ENCODE peak calls at places on chromosomes 1 and 21, in six cellular contexts. U, L, T, D, H and X are unnamed samples.

GRCh38 chr1:224631471-224632105 is 15.5 kb downstream of the CNIH3 start:
- DNase-seq in U (peak), L (no peak), T (no peak), D (no peak), H (no peak), X (no peak)

GRCh38 chr1:212442408-212442807 is 9.7 kb downstream of the NENF start:
- DNase-seq in U (no peak), L (no peak), T (no peak), D (no peak), H (no peak), X (no peak)

GRCh38 chr1:59687081-59687480 is 127.7 kb upstream of the HOOK1 start:
- DNase-seq in U (no peak), L (no peak), T (no peak), D (no peak), H (no peak), X (no peak)

GRCh38 chr1:166840309-166841302 is 1.3 kb downstream of the POGK start:
- DNase-seq in U (peak), L (no peak), T (no peak), D (no peak), H (no peak), X (no peak)

GRCh38 chr21:34198232-34199120 is 125.1 kb downstream of the MRPS6 start:
- DNase-seq in U (no peak), L (peak), T (no peak), D (no peak), H (no peak), X (no peak)

GRCh38 chr1:207026177-207026576 is 6.4 kb downstream of the C1orf116 start:
- DNase-seq in U (no peak), L (no peak), T (no peak), D (no peak), H (no peak), X (no peak)

GRCh38 chr1:178973671-178974091 is 52.0 kb upstream of the FAM20B start:
- DNase-seq in U (no peak), L (no peak), T (no peak), D (no peak), H (no peak), X (no peak)

GRCh38 chr1:224759570-224760562 is 143.7 kb downstream of the CNIH3 start:
- DNase-seq in U (no peak), L (no peak), T (no peak), D (no peak), H (no peak), X (no peak)

GRCh38 chr1:59521456-59521855 is 224.6 kb downstream of the FGGY start:
- DNase-seq in U (no peak), L (no peak), T (no peak), D (no peak), H (no peak), X (no peak)

GRCh38 chr21:37146320-37147225 is 73.5 kb downstream of the TTC3 start:
- DNase-seq in U (peak), L (peak), T (no peak), D (no peak), H (no peak), X (no peak)

GRCh38 chr1:94999456-95000131 is 72.7 kb upstream of the CNN3 start:
- DNase-seq in U (no peak), L (no peak), T (no peak), D (no peak), H (no peak), X (no peak)

GRCh38 chr1:241706967-241707366 is 54.9 kb downstream of the WDR64 start:
- DNase-seq in U (no peak), L (no peak), T (no peak), D (peak), H (no peak), X (no peak)

GRCh38 chr1:998905-999796 is 746 bp downstream of the HES4 start:
- DNase-seq in U (no peak), L (peak), T (no peak), D (peak), H (peak), X (peak)

GRCh38 chr1:37793773-37794371 is at the start of gene MANEAL:
- DNase-seq in U (peak), L (peak), T (peak), D (peak), H (peak), X (peak)

GRCh38 chr1:25617626-25618432 is 1.2 kb downstream of the MAN1C1 start:
- DNase-seq in U (no peak), L (no peak), T (peak), D (no peak), H (peak), X (no peak)

GRCh38 chr1:11738783-11739182 is 2.8 kb downstream of the AGTRAP start:
- DNase-seq in U (no peak), L (no peak), T (no peak), D (no peak), H (no peak), X (no peak)

GRCh38 chr1:11740258-11741192 is 4.6 kb downstream of the AGTRAP start:
- DNase-seq in U (no peak), L (no peak), T (no peak), D (no peak), H (no peak), X (no peak)

GRCh38 chr1:11744287-11744686 is 8.4 kb downstream of the AGTRAP start:
- DNase-seq in U (no peak), L (no peak), T (no peak), D (no peak), H (no peak), X (no peak)

GRCh38 chr1:11741482-11741881 is 5.5 kb downstream of the AGTRAP start:
- DNase-seq in U (no peak), L (no peak), T (no peak), D (no peak), H (no peak), X (no peak)

GRCh38 chr1:11741919-11742598 is 6.1 kb downstream of the AGTRAP start:
- DNase-seq in U (no peak), L (no peak), T (no peak), D (no peak), H (no peak), X (no peak)
- TF ChIP-seq CTCF in U (no peak), L (no peak), T (no peak), D (no peak), H (no peak), X (no peak)

GRCh38 chr21:38794978-38795377 is 10.8 kb upstream of the ETS2 start:
- DNase-seq in U (no peak), L (no peak), T (no peak), D (no peak), H (peak), X (no peak)
- TF ChIP-seq CTCF in U (no peak), L (no peak), T (no peak), D (peak), H (no peak), X (no peak)

DNA sequence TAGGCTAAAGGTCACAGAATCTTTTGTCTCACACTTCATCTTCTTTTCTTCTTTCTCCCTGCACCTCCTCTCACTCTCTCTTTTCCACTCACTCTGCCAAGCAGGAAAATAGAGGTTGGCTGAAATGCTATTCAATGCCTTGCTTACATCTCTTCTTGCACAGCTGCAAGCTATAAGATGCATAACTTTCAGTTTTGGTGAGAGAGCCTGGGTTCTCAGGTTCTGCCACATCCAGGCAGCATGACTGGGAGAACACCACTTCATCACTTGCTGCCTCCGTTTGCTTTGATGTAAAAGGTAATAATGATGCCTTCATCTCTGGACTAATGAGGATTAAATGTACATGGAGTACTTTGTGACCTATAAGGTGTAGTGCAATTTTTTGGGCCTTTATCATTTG is 101.3 kb downstream of the LMX1A start:
- DNase-seq in U (no peak), L (no peak), T (no peak), D (no peak), H (no peak), X (no peak)
- TF ChIP-seq CTCF in U (no peak), L (no peak), T (no peak), D (no peak), H (no peak), X (no peak)

GRCh38 chr21:22288885-22289509 is 1290.8 kb downstream of the NCAM2 start:
- DNase-seq in U (no peak), L (no peak), T (no peak), D (no peak), H (no peak), X (no peak)
- TF ChIP-seq CTCF in U (no peak), L (no peak), T (no peak), D (no peak), H (no peak), X (no peak)

GRCh38 chr1:54764922-54765561 is 719 bp upstream of the PARS2 start:
- DNase-seq in U (no peak), L (no peak), T (no peak), D (no peak), H (no peak), X (no peak)

GRCh38 chr1:54766726-54767125 is 2.4 kb upstream of the PARS2 start:
- DNase-seq in U (no peak), L (no peak), T (no peak), D (no peak), H (no peak), X (no peak)

GRCh38 chr1:54767526-54767925 is 3.2 kb upstream of the PARS2 start:
- DNase-seq in U (no peak), L (no peak), T (no peak), D (no peak), H (no peak), X (no peak)

GRCh38 chr1:54764132-54764921 is at the start of gene PARS2:
- DNase-seq in U (peak), L (peak), T (peak), D (peak), H (peak), X (peak)

DNA sequence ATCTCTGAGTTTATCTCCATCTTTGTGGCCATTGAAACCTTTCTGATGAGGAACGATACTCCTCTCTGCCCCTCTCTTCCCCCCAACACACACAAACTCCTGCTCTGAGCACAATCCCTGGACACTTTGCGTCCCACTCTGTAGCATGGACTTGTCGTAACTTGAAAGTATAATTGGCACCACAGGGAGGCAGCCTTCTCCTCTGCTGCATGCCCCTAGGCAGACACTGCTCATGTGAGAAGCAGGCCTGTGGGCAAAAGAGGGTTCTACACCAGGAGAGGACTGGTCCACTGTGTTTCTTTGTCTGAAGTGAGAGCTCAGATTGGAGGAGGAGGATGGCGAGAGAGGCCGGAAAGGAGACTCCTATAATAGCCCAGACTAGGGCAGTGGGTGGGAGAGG is 3.8 kb upstream of the PARS2 start:
- DNase-seq in U (peak), L (no peak), T (no peak), D (peak), H (no peak), X (no peak)
- TF ChIP-seq CTCF in U (peak), L (no peak), T (no peak), D (no peak), H (peak), X (no peak)

DNA sequence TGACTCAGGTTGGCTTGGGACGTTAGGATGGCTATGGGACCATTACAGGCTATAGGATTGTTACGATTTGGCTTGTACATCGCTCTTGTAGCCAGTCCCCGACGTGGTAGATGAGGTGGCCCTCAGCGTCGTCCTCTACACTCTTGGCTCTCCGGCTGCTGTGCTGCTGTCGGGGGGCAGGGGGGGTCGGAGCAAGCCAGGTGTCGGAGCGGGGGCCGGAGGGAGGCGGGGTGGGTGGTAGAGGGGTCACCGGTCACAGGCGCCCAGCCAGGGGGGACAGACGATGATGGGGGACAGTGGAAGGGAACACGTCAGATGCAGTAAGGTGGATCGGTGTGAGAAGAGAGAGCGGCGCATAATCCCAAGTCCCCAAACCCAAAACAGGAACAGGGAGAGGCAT is 4.7 kb downstream of the CLK2 start:
- DNase-seq in U (no peak), L (no peak), T (no peak), D (no peak), H (no peak), X (no peak)
- TF ChIP-seq CTCF in U (no peak), L (no peak), T (no peak), D (no peak), H (no peak), X (no peak)

DNA sequence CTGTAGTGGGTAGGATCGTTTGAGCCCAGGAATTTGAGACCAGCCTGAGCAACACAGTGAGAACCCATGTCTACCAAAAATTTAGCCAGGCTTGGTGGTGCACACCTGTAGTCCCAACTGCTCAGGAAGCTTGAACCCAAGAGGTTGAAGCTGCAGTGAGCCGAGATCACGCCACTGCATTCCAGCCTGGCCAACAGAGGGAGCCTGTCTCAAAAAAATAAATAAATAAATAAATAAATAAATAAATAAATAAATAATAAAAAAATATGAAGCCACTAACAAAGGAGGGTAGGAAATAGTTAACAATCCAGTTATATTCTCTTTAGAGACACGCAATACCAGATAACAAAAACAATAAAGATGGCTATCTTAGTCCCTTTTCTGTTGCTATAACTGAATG is 11.9 kb upstream of the CBR3 start:
- DNase-seq in U (peak), L (no peak), T (no peak), D (no peak), H (no peak), X (no peak)
- TF ChIP-seq CTCF in U (peak), L (no peak), T (no peak), D (no peak), H (peak), X (no peak)